ENCODE peak calls at places on chromosomes 2 and 18, in five cellular contexts. A is B cell, V is AG09319, R is PC-9, P is BE2C. B is an unnamed sample.

GRCh38 chr2:106342801-106343200 is 125.4 kb downstream of the RGPD3 start:
- DNase-seq in A (no peak), V (no peak), R (no peak), P (no peak), B (no peak)

GRCh38 chr2:46747297-46747818 is 168.2 kb downstream of the MCFD2 start:
- DNase-seq in A (no peak), V (no peak), R (no peak), P (no peak), B (no peak)

GRCh38 chr2:136310005-136310495 is 192.1 kb upstream of the CXCR4 start:
- DNase-seq in A (no peak), V (no peak), R (no peak), P (no peak), B (no peak)

GRCh38 chr2:160376576-160376975 is 117.0 kb downstream of the RBMS1 start:
- DNase-seq in A (no peak), V (no peak), R (no peak), P (no peak), B (no peak)

GRCh38 chr2:229230215-229230614 is 40.9 kb downstream of the PID1 start:
- DNase-seq in A (no peak), V (no peak), R (no peak), P (no peak), B (no peak)

GRCh38 chr2:186726938-186727337 is 33.1 kb downstream of the FAM171B start:
- DNase-seq in A (no peak), V (no peak), R (no peak), P (no peak), B (no peak)

GRCh38 chr2:110904410-110905148 is 172.2 kb downstream of the ACOXL start:
- DNase-seq in A (no peak), V (no peak), R (no peak), P (no peak), B (no peak)

GRCh38 chr2:102186676-102187190 is at the start of gene IL1RL2:
- DNase-seq in A (no peak), V (no peak), R (no peak), P (no peak), B (no peak)

GRCh38 chr2:20629181-20629580 is 21.7 kb downstream of the HS1BP3 start:
- DNase-seq in A (no peak), V (no peak), R (no peak), P (no peak), B (no peak)

GRCh38 chr18:52950153-52950552 is 610.2 kb downstream of the DCC start:
- DNase-seq in A (no peak), V (no peak), R (no peak), P (no peak), B (no peak)

GRCh38 chr2:102449370-102449974 is 23.6 kb upstream of the SLC9A4 start:
- DNase-seq in A (no peak), V (no peak), R (peak), P (peak), B (no peak)

GRCh38 chr18:55489034-55489741 is 98.8 kb downstream of the TCF4 start:
- DNase-seq in A (no peak), V (no peak), R (no peak), P (peak), B (no peak)

GRCh38 chr18:62437520-62438329 is 85.1 kb upstream of the ZCCHC2 start:
- DNase-seq in A (no peak), V (no peak), R (no peak), P (no peak), B (no peak)

GRCh38 chr2:111117666-111118454 is 2.9 kb upstream of the BCL2L11 start:
- DNase-seq in A (no peak), V (no peak), R (no peak), P (no peak), B (no peak)

GRCh38 chr2:144240656-144241339 is 279.1 kb downstream of the ZEB2 start:
- DNase-seq in A (peak), V (no peak), R (no peak), P (no peak), B (no peak)

GRCh38 chr2:8645176-8645831 is 36.6 kb upstream of the ID2 start:
- DNase-seq in A (no peak), V (no peak), R (no peak), P (no peak), B (no peak)

GRCh38 chr2:148720501-148720998 is 76.0 kb downstream of the EPC2 start:
- DNase-seq in A (no peak), V (no peak), R (no peak), P (peak), B (no peak)

GRCh38 chr2:86703704-86704370 is 16.3 kb upstream of the RMND5A start:
- DNase-seq in A (no peak), V (no peak), R (peak), P (peak), B (peak)

GRCh38 chr2:44939074-44940052 is 2.1 kb upstream of the SIX3 start:
- DNase-seq in A (no peak), V (no peak), R (no peak), P (no peak), B (no peak)

GRCh38 chr2:240789501-240790369 is 30.3 kb downstream of the KIF1A start:
- DNase-seq in A (no peak), V (no peak), R (no peak), P (peak), B (no peak)

GRCh38 chr2:174901075-174901474 is 104.1 kb downstream of the CHN1 start:
- DNase-seq in A (no peak), V (no peak), R (no peak), P (no peak), B (no peak)

GRCh38 chr2:168587302-168587701 is 131.2 kb downstream of the CERS6 start:
- DNase-seq in A (no peak), V (no peak), R (no peak), P (no peak), B (no peak)

B was measured in epithelial cell of prostate.